ENCODE peak calls at places on chromosomes 3 and 15, in six cellular contexts. Q is neural crest cell, T is NCI-H460, I is GM23248, E is B cell, L is neural progenitor cell. R is an unnamed sample.

GRCh38 chr3:108118038-108118727 is 27.4 kb upstream of the CD47 start:
- DNase-seq in Q (no peak), T (no peak), I (peak; percentile 35), E (no peak), L (no peak), R (no peak)

GRCh38 chr3:129026728-129027543 is 25.8 kb downstream of the EFCC1 start:
- DNase-seq in Q (peak; percentile 71), T (peak; percentile 88), I (peak; percentile 79), E (peak; percentile 92), L (peak; percentile 91), R (peak; percentile 41)

GRCh38 chr3:16113704-16114103 is 60.8 kb upstream of the GALNT15 start:
- DNase-seq in Q (no peak), T (no peak), I (peak; percentile 87), E (no peak), L (no peak), R (peak; percentile 86)

GRCh38 chr15:84911879-84912660 is 27.6 kb downstream of the SLC28A1 start:
- DNase-seq in Q (no peak), T (no peak), I (peak; percentile 98), E (no peak), L (no peak), R (peak; percentile 99)

GRCh38 chr15:78146437-78147154 is 2.6 kb upstream of the IDH3A start:
- DNase-seq in Q (no peak), T (no peak), I (peak; percentile 39), E (no peak), L (no peak), R (no peak)

GRCh38 chr15:98966036-98966787 is 41.4 kb downstream of the PGPEP1L start:
- DNase-seq in Q (no peak), T (no peak), I (peak; percentile 21), E (no peak), L (no peak), R (no peak)

GRCh38 chr3:98110191-98110908 is 20.2 kb upstream of the OR5H1 start:
- DNase-seq in Q (no peak), T (no peak), I (no peak), E (no peak), L (peak; percentile 6), R (no peak)

GRCh38 chr15:62753518-62754221 is 288.9 kb upstream of the TPM1 start:
- DNase-seq in Q (no peak), T (no peak), I (no peak), E (no peak), L (no peak), R (no peak)

R was measured in stromal cell of bone marrow.